ENCODE peak calls at places on chromosomes 3 and 15, in nine cellular contexts. D is AG20443; H is upper lobe of right lung; G is T-cell; L is myocyte; R is CD4-positive, CD25-positive, alpha-beta regulatory T cell; T is central memory CD4-positive, alpha-beta T cell; V is anterior cingulate cortex; O is H54. Y is an unnamed sample.

GRCh38 chr3:148466143-148466542 is 231.6 kb upstream of the AGTR1 start:
- DNase-seq in T (no peak), H (no peak), R (no peak), G (no peak), D (peak; percentile 25), O (peak; percentile 7), V (no peak), L (peak; percentile 19), Y (no peak)

GRCh38 chr3:9067352-9067975 is 104.2 kb upstream of the RAD18 start:
- DNase-seq in T (peak; percentile 3), O (peak; percentile 40), L (peak; percentile 75), V (peak; percentile 34), H (no peak), D (peak; percentile 79), G (no peak), R (peak; percentile 56), Y (peak; percentile 69)

GRCh38 chr3:105277656-105278055 is 89.1 kb upstream of the ALCAM start:
- DNase-seq in L (peak; percentile 3), V (no peak), T (no peak), G (no peak), R (no peak), H (no peak), D (no peak), O (no peak), Y (no peak)

GRCh38 chr3:26840272-26840870 is 217.8 kb downstream of the LRRC3B start:
- DNase-seq in O (no peak), V (no peak), L (no peak), R (no peak), G (no peak), H (no peak), T (no peak), D (no peak), Y (no peak)

GRCh38 chr3:45010718-45011355 is 15.3 kb upstream of the CLEC3B start:
- DNase-seq in D (peak; percentile 84), O (peak; percentile 39), H (no peak), V (no peak), G (no peak), R (no peak), L (peak; percentile 87), T (no peak), Y (no peak)

GRCh38 chr15:53414167-53414566 is 345.3 kb downstream of the WDR72 start:
- DNase-seq in O (no peak), G (no peak), T (no peak), L (no peak), D (no peak), H (no peak), R (no peak), V (no peak), Y (no peak)

GRCh38 chr3:174756200-174756829 is 102.8 kb upstream of the NAALADL2 start:
- DNase-seq in L (no peak), V (no peak), G (no peak), O (no peak), D (no peak), T (no peak), H (no peak), R (no peak), Y (peak; percentile 54)

GRCh38 chr3:134361162-134361831 is 12.9 kb downstream of the AMOTL2 start:
- DNase-seq in L (no peak), T (no peak), H (peak; percentile 54), R (no peak), D (no peak), O (no peak), V (no peak), G (no peak), Y (no peak)

GRCh38 chr15:66581972-66582537 is 16.3 kb upstream of the LCTL start:
- DNase-seq in G (no peak), D (no peak), R (no peak), H (no peak), L (no peak), V (no peak), O (no peak), T (no peak), Y (no peak)

GRCh38 chr3:188749010-188749617 is 422.7 kb upstream of the TPRG1 start:
- DNase-seq in O (peak; percentile 2), R (peak; percentile 69), L (no peak), T (peak; percentile 46), G (no peak), H (no peak), V (no peak), D (no peak), Y (peak; percentile 5)

GRCh38 chr3:46849098-46849631 is 14.1 kb downstream of the MYL3 start:
- DNase-seq in D (no peak), O (no peak), T (no peak), V (no peak), G (no peak), H (peak; percentile 51), R (no peak), L (no peak), Y (no peak)

GRCh38 chr3:187737401-187738088 is 7.7 kb downstream of the BCL6 start:
- DNase-seq in T (peak; percentile 29), H (peak; percentile 93), R (peak; percentile 61), L (peak; percentile 64), G (no peak), D (peak; percentile 78), V (peak; percentile 33), O (no peak), Y (peak; percentile 41)

GRCh38 chr15:101127503-101128076 is 124.3 kb downstream of the CHSY1 start:
- DNase-seq in L (peak; percentile 91), D (peak; percentile 88), G (no peak), V (peak; percentile 37), T (peak; percentile 2), R (peak; percentile 80), H (no peak), O (peak; percentile 55), Y (peak; percentile 90)